ENCODE peak calls at places on chromosome 3, in five cellular contexts. C is tibial nerve, Q is endodermal cell, L is HCT116, D is heart right ventricle. M is an unnamed sample.

GRCh38 chr3:128275316-128276150 is 122.3 kb downstream of the EEFSEC start:
- DNase-seq in C (no peak), Q (peak), L (no peak), D (no peak), M (no peak)

GRCh38 chr3:100039075-100039474 is 75.2 kb downstream of the FILIP1L start:
- DNase-seq in C (no peak), Q (no peak), L (no peak), D (no peak), M (no peak)

GRCh38 chr3:42116466-42116865 is 25.3 kb downstream of the TRAK1 start:
- DNase-seq in C (no peak), Q (no peak), L (no peak), D (no peak), M (no peak)

GRCh38 chr3:155386306-155386705 is 92.8 kb upstream of the STRIT1 start:
- DNase-seq in C (no peak), Q (no peak), L (no peak), D (no peak), M (peak)

GRCh38 chr3:46566040-46566631 is at the start of gene LRRC2:
- DNase-seq in C (no peak), Q (peak), L (no peak), D (peak), M (peak)

GRCh38 chr3:94875149-94875548 is 812.3 kb downstream of the NSUN3 start:
- DNase-seq in C (no peak), Q (peak), L (no peak), D (no peak), M (no peak)

GRCh38 chr3:79521221-79521848 is 246.5 kb downstream of the ROBO1 start:
- DNase-seq in C (no peak), Q (no peak), L (peak), D (no peak), M (peak)

GRCh38 chr3:170528731-170529130 is 57.1 kb downstream of the SLC7A14 start:
- DNase-seq in C (no peak), Q (no peak), L (no peak), D (no peak), M (no peak)

GRCh38 chr3:123286308-123287023 is 84.7 kb downstream of the SEC22A start:
- DNase-seq in C (no peak), Q (peak), L (peak), D (peak), M (peak)

GRCh38 chr3:126197854-126198584 is 17.6 kb upstream of the ALDH1L1 start:
- DNase-seq in C (peak), Q (peak), L (peak), D (peak), M (peak)

GRCh38 chr3:157531301-157531660 is 28.1 kb upstream of the VEPH1 start:
- DNase-seq in C (no peak), Q (no peak), L (no peak), D (no peak), M (no peak)

GRCh38 chr3:177770821-177771220 is 573.5 kb upstream of the TBL1XR1 start:
- DNase-seq in C (no peak), Q (no peak), L (no peak), D (no peak), M (no peak)

GRCh38 chr3:67324554-67324953 is 326.4 kb downstream of the KBTBD8 start:
- DNase-seq in C (no peak), Q (no peak), L (no peak), D (no peak), M (no peak)

GRCh38 chr3:186929676-186930075 is 650 bp upstream of the ST6GAL1 start:
- DNase-seq in C (no peak), Q (no peak), L (no peak), D (no peak), M (no peak)

GRCh38 chr3:186929186-186929585 is 1.1 kb upstream of the ST6GAL1 start:
- DNase-seq in C (no peak), Q (no peak), L (no peak), D (no peak), M (no peak)

GRCh38 chr3:186931487-186932280 is 1.4 kb downstream of the ST6GAL1 start:
- DNase-seq in C (no peak), Q (peak), L (no peak), D (peak), M (peak)

GRCh38 chr3:186930639-186931486 is 537 bp downstream of the ST6GAL1 start:
- DNase-seq in C (peak), Q (peak), L (peak), D (peak), M (peak)

GRCh38 chr3:186930143-186930638 is at the start of gene ST6GAL1:
- DNase-seq in C (peak), Q (peak), L (peak), D (peak), M (peak)
- TF ChIP-seq CTCF in C (peak), Q (peak), L (no peak), D (peak), M (peak)

DNA sequence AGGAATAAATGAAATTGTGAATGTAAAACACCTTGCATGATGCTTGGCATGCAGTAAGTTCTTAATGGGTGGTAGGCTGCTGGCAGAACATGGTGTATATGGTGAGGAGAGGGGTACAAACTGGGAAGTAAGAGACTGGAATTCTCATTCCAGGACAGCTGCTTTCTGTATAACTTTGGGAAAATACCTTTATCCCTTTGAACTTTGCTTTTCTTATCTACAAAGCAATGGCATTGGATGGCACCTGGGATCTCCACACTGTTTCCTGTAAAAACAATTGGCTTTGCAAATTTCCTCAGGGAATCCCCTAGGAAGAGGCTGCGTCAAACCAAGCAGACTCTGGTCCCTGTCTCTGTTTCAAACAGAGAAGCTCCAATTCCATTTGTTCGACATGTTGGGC is 100.7 kb upstream of the SLC4A7 start:
- DNase-seq in C (no peak), Q (no peak), L (no peak), D (no peak), M (no peak)
- H3K4me3 ChIP-seq in C (no peak), Q (peak), L (no peak), D (no peak), M (no peak)

DNA sequence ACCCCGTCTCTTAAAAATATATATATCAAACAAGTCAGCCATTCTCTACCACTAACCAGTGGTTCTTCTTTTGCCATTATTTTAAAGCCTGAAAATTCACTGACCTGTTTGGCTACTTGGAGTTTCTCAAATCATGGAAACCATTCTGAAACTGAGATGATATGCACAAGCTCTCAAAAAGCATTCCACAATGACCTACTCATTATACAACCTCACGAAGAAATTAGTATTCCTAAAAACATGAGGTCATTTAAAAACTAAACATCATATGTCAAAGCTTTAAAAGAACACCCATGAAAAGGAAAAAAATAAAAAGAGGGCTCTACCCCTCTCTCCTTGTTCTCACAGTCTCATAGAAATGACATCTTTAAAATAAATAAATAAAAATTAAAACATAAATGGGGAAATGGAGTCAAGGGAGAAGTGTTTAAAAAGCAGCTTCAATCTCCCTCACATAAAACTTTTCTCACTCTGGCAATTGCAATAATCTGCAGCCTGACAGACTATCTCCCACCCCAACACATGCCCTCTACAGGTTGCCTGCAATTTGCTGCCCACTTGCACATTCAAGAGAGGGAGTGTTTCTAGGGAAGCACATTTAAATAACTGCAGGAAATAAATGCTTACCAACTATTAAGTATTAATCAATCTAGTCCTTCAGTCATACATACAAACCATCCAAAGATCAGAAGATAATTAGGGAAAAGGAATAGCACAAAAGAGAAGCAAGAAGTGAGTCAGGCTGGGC is 73.3 kb downstream of the TRANK1 start:
- DNase-seq in C (no peak), Q (no peak), L (no peak), D (no peak), M (no peak)
- TF ChIP-seq CTCF in C (no peak), Q (peak), L (peak), D (no peak), M (no peak)

GRCh38 chr3:134364061-134364935 is 9.9 kb downstream of the AMOTL2 start:
- DNase-seq in C (peak), Q (peak), L (peak), D (peak), M (peak)

GRCh38 chr3:134364936-134365765 is 9.1 kb downstream of the AMOTL2 start:
- DNase-seq in C (no peak), Q (peak), L (no peak), D (no peak), M (no peak)

GRCh38 chr3:134362670-134363380 is 11.4 kb downstream of the AMOTL2 start:
- DNase-seq in C (no peak), Q (peak), L (no peak), D (no peak), M (no peak)

GRCh38 chr3:134362221-134362620 is 12.0 kb downstream of the AMOTL2 start:
- DNase-seq in C (no peak), Q (peak), L (no peak), D (no peak), M (no peak)

GRCh38 chr3:134363381-134363755 is 10.9 kb downstream of the AMOTL2 start:
- DNase-seq in C (no peak), Q (no peak), L (no peak), D (no peak), M (no peak)
- H3K4me3 ChIP-seq in C (peak), Q (peak), L (peak), D (peak), M (peak)

M was measured in fibroblast of villous mesenchyme.